ENCODE peak calls at places on chromosome 19, in seven cellular contexts. Y is central memory CD8-positive, alpha-beta T cell; H is ovary; N is stimulated activated CD8-positive, alpha-beta memory T cell treated with anti-CD3 and anti-CD28 coated beads, Interleukin-4, amount 100 ng/mL, for 1 hour; G is left lobe of liver; I is activated CD4-positive, CD25-positive, alpha-beta regulatory T cell treated with anti-CD3 and anti-CD28 coated beads, Interleukin-2, amount 50 U/mL, for 16 hours; Z is Daoy. L is an unnamed sample.

GRCh38 chr19:4806384-4806783 is 14.8 kb downstream of the FEM1A start:
- DNase-seq in Y (no peak), H (no peak), N (no peak), G (no peak), I (no peak), Z (no peak), L (no peak)

GRCh38 chr19:11949201-11949600 is 15.6 kb upstream of the ZNF763 start:
- DNase-seq in Y (no peak), H (no peak), N (no peak), G (no peak), I (no peak), Z (no peak), L (no peak)

GRCh38 chr19:29667941-29668340 is 2.7 kb downstream of the PLEKHF1 start:
- DNase-seq in Y (peak; percentile 56), H (no peak), N (no peak), G (no peak), I (no peak), Z (no peak), L (no peak)

GRCh38 chr19:20153281-20153680 is 13.7 kb upstream of the ZNF486 start:
- DNase-seq in Y (no peak), H (no peak), N (no peak), G (no peak), I (no peak), Z (no peak), L (no peak)

GRCh38 chr19:44740351-44740824 is 8.1 kb upstream of the BCL3 start:
- DNase-seq in Y (no peak), H (no peak), N (no peak), G (peak; percentile 72), I (no peak), Z (no peak), L (no peak)

GRCh38 chr19:1514295-1514661 is 1.5 kb upstream of the ADAMTSL5 start:
- DNase-seq in Y (no peak), H (no peak), N (no peak), G (no peak), I (no peak), Z (no peak), L (no peak)

GRCh38 chr19:31096930-31097329 is 252.3 kb downstream of the TSHZ3 start:
- DNase-seq in Y (no peak), H (no peak), N (no peak), G (no peak), I (no peak), Z (no peak), L (no peak)

GRCh38 chr19:10104665-10105221 is 1.4 kb upstream of the PPAN start:
- DNase-seq in Y (peak; percentile 57), H (no peak), N (peak; percentile 54), G (peak; percentile 42), I (peak; percentile 69), Z (no peak), L (no peak)

GRCh38 chr19:5585461-5586299 is 17.9 kb upstream of the TINCR start:
- DNase-seq in Y (no peak), H (no peak), N (no peak), G (no peak), I (no peak), Z (no peak), L (no peak)

GRCh38 chr19:13033819-13034611 is 38.7 kb downstream of the NFIX start:
- DNase-seq in Y (peak; percentile 36), H (peak; percentile 75), N (no peak), G (peak; percentile 83), I (no peak), Z (peak; percentile 70), L (no peak)

GRCh38 chr19:14418743-14419037 is 451 bp downstream of the DDX39A start:
- DNase-seq in Y (no peak), H (no peak), N (no peak), G (no peak), I (no peak), Z (no peak), L (no peak)

GRCh38 chr19:2491130-2491801 is 15.3 kb downstream of the GADD45B start:
- DNase-seq in Y (no peak), H (no peak), N (no peak), G (peak; percentile 77), I (no peak), Z (peak; percentile 70), L (peak; percentile 83)

GRCh38 chr19:40466219-40467006 is at the start of gene SPTBN4:
- DNase-seq in Y (peak; percentile 61), H (no peak), N (peak; percentile 38), G (peak; percentile 60), I (peak; percentile 64), Z (no peak), L (no peak)

GRCh38 chr19:57566396-57567256 is 7.0 kb upstream of the ZNF550 start:
- DNase-seq in Y (no peak), H (no peak), N (no peak), G (no peak), I (no peak), Z (no peak), L (no peak)

GRCh38 chr19:18906605-18907519 is 10.9 kb upstream of the CERS1 start:
- DNase-seq in Y (no peak), H (peak; percentile 16), N (no peak), G (no peak), I (no peak), Z (peak; percentile 2), L (no peak)

GRCh38 chr19:5048091-5048726 is 79.3 kb downstream of the KDM4B start:
- DNase-seq in Y (peak; percentile 56), H (peak; percentile 87), N (no peak), G (peak; percentile 86), I (peak; percentile 26), Z (peak; percentile 90), L (no peak)

GRCh38 chr19:29397748-29398147 is 128.0 kb upstream of the VSTM2B start:
- DNase-seq in Y (no peak), H (no peak), N (no peak), G (no peak), I (no peak), Z (no peak), L (no peak)

GRCh38 chr19:46784262-46785053 is 3.9 kb downstream of the SLC1A5 start:
- DNase-seq in Y (no peak), H (peak; percentile 74), N (no peak), G (peak; percentile 56), I (peak; percentile 28), Z (peak; percentile 90), L (peak; percentile 51)